ENCODE peak calls at places on chromosomes 1 and 21, in seven cellular contexts. D is psoas muscle, M is fibroblast of lung, L is fibroblast of the aortic adventitia, J is ovary, U is suprapubic skin, X is uterus. Y is an unnamed sample.
A peak's percentile ranks its signal among the peaks of the same experiment; 100 is the strongest.

GRCh38 chr1:205062319-205062718 is 19.3 kb downstream of the CNTN2 start:
- DNase-seq in U (no peak), X (no peak), L (no peak), D (peak; percentile 32), J (no peak), M (no peak), Y (no peak)

GRCh38 chr1:118325545-118326225 is 140.7 kb upstream of the SPAG17 start:
- DNase-seq in U (no peak), J (no peak), D (no peak), X (no peak), M (no peak), L (peak; percentile 12), Y (no peak)

GRCh38 chr1:204032642-204033235 is 40.2 kb upstream of the SOX13 start:
- DNase-seq in L (peak; percentile 16), J (no peak), M (no peak), X (no peak), D (no peak), U (no peak), Y (no peak)

GRCh38 chr1:23791434-23792047 is 596 bp downstream of the LYPLA2 start:
- DNase-seq in L (no peak), J (no peak), M (no peak), U (no peak), D (peak; percentile 56), X (no peak), Y (no peak)

GRCh38 chr1:23423415-23424170 is 955 bp downstream of the TCEA3 start:
- DNase-seq in U (no peak), D (peak; percentile 90), M (no peak), J (peak; percentile 74), X (peak; percentile 56), L (no peak), Y (no peak)

GRCh38 chr1:230345139-230345885 is 80.8 kb downstream of the PGBD5 start:
- DNase-seq in L (no peak), U (no peak), J (no peak), X (no peak), D (no peak), M (no peak), Y (no peak)

GRCh38 chr1:94258873-94259331 is 21.5 kb upstream of the ARHGAP29 start:
- DNase-seq in M (peak; percentile 86), U (peak; percentile 87), L (peak; percentile 98), D (peak; percentile 65), J (no peak), X (peak; percentile 38), Y (peak; percentile 71)

GRCh38 chr1:37722181-37723071 is 30.1 kb downstream of the CDCA8 start:
- DNase-seq in D (no peak), J (no peak), X (no peak), M (no peak), L (no peak), U (no peak), Y (no peak)

GRCh38 chr1:168365719-168366474 is 85.2 kb downstream of the TBX19 start:
- DNase-seq in L (no peak), U (no peak), X (no peak), J (no peak), D (no peak), M (no peak), Y (no peak)

GRCh38 chr1:162753998-162754585 is 36.4 kb upstream of the HSD17B7 start:
- DNase-seq in J (no peak), D (no peak), X (no peak), M (no peak), L (no peak), U (no peak), Y (no peak)

GRCh38 chr1:172727275-172727674 is 68.4 kb downstream of the FASLG start:
- DNase-seq in M (no peak), D (no peak), U (no peak), X (no peak), J (no peak), L (no peak), Y (no peak)

GRCh38 chr1:229104654-229105053 is 166.3 kb upstream of the RAB4A start:
- DNase-seq in U (no peak), X (no peak), J (no peak), M (no peak), L (no peak), D (no peak), Y (no peak)

GRCh38 chr1:47384083-47384482 is 32.0 kb upstream of the FOXE3 start:
- DNase-seq in X (no peak), U (no peak), M (no peak), J (no peak), L (no peak), D (no peak), Y (no peak)

GRCh38 chr21:38878394-38879179 is 72.9 kb downstream of the ETS2 start:
- DNase-seq in L (peak; percentile 38), J (no peak), X (no peak), U (no peak), M (no peak), D (no peak), Y (no peak)

GRCh38 chr1:109252893-109253802 is 3.8 kb downstream of the CELSR2 start:
- DNase-seq in U (no peak), J (no peak), M (peak; percentile 13), D (peak; percentile 71), X (no peak), L (no peak), Y (no peak)

GRCh38 chr1:175124842-175125241 is 57.2 kb downstream of the TNN start:
- DNase-seq in L (peak; percentile 31), X (no peak), J (no peak), M (peak; percentile 35), D (no peak), U (no peak), Y (no peak)

GRCh38 chr21:39047046-39047445 is 136.2 kb downstream of the PSMG1 start:
- DNase-seq in X (no peak), M (no peak), U (no peak), J (no peak), L (no peak), D (no peak), Y (no peak)

GRCh38 chr1:29218223-29218622 is 12.5 kb downstream of the MECR start:
- DNase-seq in X (no peak), L (peak; percentile 53), U (no peak), M (no peak), D (no peak), J (no peak), Y (no peak)

GRCh38 chr1:15974855-15975254 is 1.0 kb downstream of the ZBTB17 start:
- DNase-seq in J (no peak), L (no peak), M (no peak), D (no peak), U (peak; percentile 45), X (no peak), Y (no peak)

GRCh38 chr1:8323706-8324105 is 5.8 kb downstream of the SLC45A1 start:
- DNase-seq in L (no peak), X (no peak), M (no peak), J (no peak), D (peak; percentile 94), U (no peak), Y (no peak)

GRCh38 chr1:113250161-113250560 is 140.2 kb upstream of the MAGI3 start:
- DNase-seq in D (no peak), J (no peak), U (no peak), M (no peak), X (no peak), L (no peak), Y (no peak)

GRCh38 chr1:45010855-45011811 is at the start of gene HECTD3:
- DNase-seq in L (peak; percentile 74), U (peak; percentile 87), J (peak; percentile 75), D (peak; percentile 90), M (peak; percentile 76), X (peak; percentile 78), Y (no peak)
- TF ChIP-seq CTCF in L (no peak), U (no peak), J (no peak), D (no peak), M (no peak), X (no peak), Y (no peak)

DNA sequence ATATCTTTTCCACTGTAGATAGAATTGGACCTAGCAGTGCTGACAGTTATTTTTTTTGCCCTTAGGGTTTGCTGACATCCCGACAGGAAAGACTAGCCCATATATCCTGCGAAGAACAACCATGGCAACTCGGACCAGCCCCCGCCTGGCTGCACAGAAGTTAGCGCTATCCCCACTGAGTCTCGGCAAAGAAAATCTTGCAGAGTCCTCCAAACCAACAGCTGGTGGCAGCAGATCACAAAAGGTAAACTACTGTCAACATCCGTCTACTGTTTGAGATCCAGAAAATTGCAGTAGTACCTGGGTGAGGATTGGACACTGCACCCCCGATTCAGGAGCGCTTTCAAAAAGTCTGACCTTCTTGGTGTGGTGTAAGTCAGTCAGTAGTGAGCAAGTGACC is 55.8 kb downstream of the CENPF start:
- DNase-seq in L (peak; percentile 62), M (peak; percentile 40), D (no peak), U (no peak), J (no peak), X (no peak), Y (no peak)
- TF ChIP-seq CTCF in L (peak; percentile 57), M (peak; percentile 55), D (no peak), U (no peak), J (no peak), X (no peak), Y (peak; percentile 28)

GRCh38 chr1:9397984-9398526 is 105.4 kb downstream of the SPSB1 start:
- DNase-seq in X (peak; percentile 40), J (no peak), L (peak; percentile 54), D (peak; percentile 64), M (no peak), U (no peak), Y (no peak)

GRCh38 chr1:9395031-9395430 is 102.3 kb downstream of the SPSB1 start:
- DNase-seq in U (no peak), D (no peak), M (no peak), X (no peak), J (no peak), L (no peak), Y (no peak)

GRCh38 chr1:9394010-9394409 is 101.3 kb downstream of the SPSB1 start:
- DNase-seq in D (no peak), J (no peak), L (no peak), X (no peak), M (no peak), U (no peak), Y (no peak)

GRCh38 chr1:9399510-9400424 is 107.1 kb downstream of the SPSB1 start:
- DNase-seq in U (no peak), D (peak; percentile 88), J (peak; percentile 66), M (peak; percentile 51), X (no peak), L (no peak), Y (no peak)

GRCh38 chr1:9397047-9397446 is 104.4 kb downstream of the SPSB1 start:
- DNase-seq in J (no peak), M (no peak), U (no peak), D (no peak), L (no peak), X (no peak), Y (no peak)
- TF ChIP-seq CTCF in J (no peak), M (no peak), U (no peak), D (no peak), L (no peak), X (no peak), Y (no peak)

GRCh38 chr1:89524369-89525168 is at the start of gene LRRC8B:
- DNase-seq in L (peak; percentile 59), M (peak; percentile 81), J (peak; percentile 84), U (peak; percentile 91), D (peak; percentile 95), X (peak; percentile 86), Y (no peak)
- TF ChIP-seq CTCF in L (no peak), M (no peak), J (no peak), U (no peak), D (no peak), X (no peak), Y (no peak)

GRCh38 chr1:88579598-88579997 is 104.5 kb upstream of the PKN2 start:
- DNase-seq in X (no peak), L (no peak), J (no peak), D (no peak), M (no peak), U (no peak), Y (no peak)
- TF ChIP-seq CTCF in X (no peak), L (no peak), J (no peak), D (no peak), M (no peak), U (no peak), Y (no peak)

GRCh38 chr1:87673748-87674147 is 345.1 kb downstream of the LMO4 start:
- DNase-seq in L (peak; percentile 16), X (no peak), J (no peak), U (no peak), M (peak; percentile 11), D (no peak), Y (no peak)
- TF ChIP-seq CTCF in L (peak; percentile 16), X (no peak), J (no peak), U (no peak), M (no peak), D (no peak), Y (no peak)